ENCODE peak calls at places on chromosome 1, in four cellular contexts. S is left ventricle myocardium inferior, V is caudate nucleus, J is neural progenitor cell. B is an unnamed sample.
A peak's percentile ranks its signal among the peaks of the same experiment; 100 is the strongest.

GRCh38 chr1:85629532-85629920 is 49.0 kb downstream of the CCN1 start:
- DNase-seq in J (no peak), S (no peak), V (no peak), B (no peak)

GRCh38 chr1:161763522-161764098 is 2.5 kb upstream of the ATF6 start:
- DNase-seq in J (peak; percentile 37), V (no peak), S (no peak), B (no peak)

GRCh38 chr1:58981392-58981791 is 197.5 kb upstream of the JUN start:
- DNase-seq in J (no peak), V (no peak), S (no peak), B (no peak)

GRCh38 chr1:60695633-60696032 is 386.7 kb upstream of the NFIA start:
- DNase-seq in S (peak; percentile 36), V (no peak), J (no peak), B (no peak)

GRCh38 chr1:201272838-201273237 is 10.5 kb upstream of the PKP1 start:
- DNase-seq in V (no peak), J (no peak), S (no peak), B (peak; percentile 20)

GRCh38 chr1:53909946-53910345 is 16.0 kb downstream of the DIO1 start:
- DNase-seq in V (no peak), J (no peak), S (no peak), B (no peak)

GRCh38 chr1:11704226-11704619 is 12.7 kb downstream of the DRAXIN start:
- DNase-seq in V (no peak), S (no peak), J (peak; percentile 84), B (no peak)

GRCh38 chr1:94927405-94928175 is 680 bp upstream of the CNN3 start:
- DNase-seq in V (peak; percentile 51), J (peak; percentile 83), S (no peak), B (no peak)

GRCh38 chr1:9473032-9473792 is 66.1 kb upstream of the SLC25A33 start:
- DNase-seq in V (no peak), S (peak; percentile 72), J (no peak), B (peak; percentile 88)

GRCh38 chr1:23140940-23141596 is 27.6 kb downstream of the LUZP1 start:
- DNase-seq in S (no peak), J (no peak), V (no peak), B (no peak)

GRCh38 chr1:184891440-184891839 is 82.9 kb downstream of the NIBAN1 start:
- DNase-seq in J (no peak), V (no peak), S (no peak), B (no peak)

GRCh38 chr1:11721301-11721700 is 14.6 kb upstream of the AGTRAP start:
- DNase-seq in J (no peak), V (no peak), S (no peak), B (no peak)

GRCh38 chr1:214838351-214838750 is 235.4 kb downstream of the CENPF start:
- DNase-seq in J (no peak), V (no peak), S (no peak), B (no peak)

GRCh38 chr1:220157738-220158137 is 63.8 kb downstream of the IARS2 start:
- DNase-seq in V (no peak), S (no peak), J (no peak), B (no peak)

GRCh38 chr1:167555971-167556714 is 2.6 kb upstream of the CREG1 start:
- DNase-seq in J (peak; percentile 79), S (peak; percentile 67), V (peak; percentile 21), B (peak; percentile 84)

GRCh38 chr1:213617133-213617532 is 370.6 kb upstream of the PROX1 start:
- DNase-seq in J (no peak), S (no peak), V (no peak), B (no peak)

GRCh38 chr1:233172201-233172600 is 123.3 kb downstream of the PCNX2 start:
- DNase-seq in J (no peak), V (no peak), S (no peak), B (no peak)

GRCh38 chr1:32984090-32984828 is 19.6 kb upstream of the RNF19B start:
- DNase-seq in V (no peak), J (no peak), S (no peak), B (no peak)

GRCh38 chr1:113982955-113983742 is 3.9 kb downstream of the OLFML3 start:
- DNase-seq in V (no peak), S (no peak), J (no peak), B (no peak)

GRCh38 chr1:176719478-176719877 is 256.5 kb downstream of the PAPPA2 start:
- DNase-seq in J (no peak), V (no peak), S (no peak), B (no peak)

GRCh38 chr1:1956101-1956500 is 37.0 kb upstream of the TMEM52 start:
- DNase-seq in V (no peak), S (no peak), J (no peak), B (peak; percentile 59)

GRCh38 chr1:239394107-239394506 is 7.7 kb downstream of the CHRM3 start:
- DNase-seq in J (no peak), V (no peak), S (no peak), B (no peak)

GRCh38 chr1:89660086-89660946 is 27.4 kb downstream of the LRRC8C start:
- DNase-seq in J (no peak), V (no peak), S (no peak), B (no peak)

GRCh38 chr1:85612704-85613361 is 32.3 kb downstream of the CCN1 start:
- DNase-seq in V (no peak), J (peak; percentile 33), S (no peak), B (no peak)

GRCh38 chr1:218048828-218049227 is 236.3 kb upstream of the RRP15 start:
- DNase-seq in V (no peak), S (no peak), J (no peak), B (no peak)

GRCh38 chr1:40404670-40405462 is 31.3 kb downstream of the SMAP2 start:
- DNase-seq in J (peak; percentile 46), V (no peak), S (no peak), B (no peak)

GRCh38 chr1:108639899-108640560 is 20.9 kb downstream of the HENMT1 start:
- DNase-seq in J (no peak), V (no peak), S (no peak), B (no peak)

GRCh38 chr1:108063703-108064102 is 98.7 kb upstream of the VAV3 start:
- DNase-seq in J (no peak), S (no peak), V (no peak), B (no peak)

GRCh38 chr1:193479187-193479586 is 292.8 kb upstream of the B3GALT2 start:
- DNase-seq in V (no peak), S (no peak), J (no peak), B (no peak)

GRCh38 chr1:33143181-33143580 is 38.7 kb downstream of the TRIM62 start:
- DNase-seq in J (no peak), V (no peak), S (no peak), B (no peak)

GRCh38 chr1:227127891-227128290 is 187.8 kb downstream of the COQ8A start:
- DNase-seq in S (no peak), V (no peak), J (no peak), B (no peak)

GRCh38 chr1:155982106-155982505 is 3.8 kb upstream of the ARHGEF2 start:
- DNase-seq in S (no peak), J (no peak), V (no peak), B (no peak)

GRCh38 chr1:235430991-235431390 is 63.8 kb downstream of the TBCE start:
- DNase-seq in J (no peak), S (no peak), V (no peak), B (no peak)

GRCh38 chr1:59232209-59232608 is 64.7 kb upstream of the FGGY start:
- DNase-seq in S (no peak), V (no peak), J (no peak), B (peak; percentile 61)

GRCh38 chr1:214281030-214281901 is at the start of gene SMYD2:
- DNase-seq in V (peak; percentile 42), J (peak; percentile 78), S (peak; percentile 79), B (peak; percentile 89)

GRCh38 chr1:230102472-230102871 is 35.4 kb downstream of the GALNT2 start:
- DNase-seq in J (no peak), V (no peak), S (no peak), B (no peak)
- H3K27ac ChIP-seq in J (no peak overlapping the region), V (no peak overlapping the region), S (no peak overlapping the region), B (no peak overlapping the region)

DNA sequence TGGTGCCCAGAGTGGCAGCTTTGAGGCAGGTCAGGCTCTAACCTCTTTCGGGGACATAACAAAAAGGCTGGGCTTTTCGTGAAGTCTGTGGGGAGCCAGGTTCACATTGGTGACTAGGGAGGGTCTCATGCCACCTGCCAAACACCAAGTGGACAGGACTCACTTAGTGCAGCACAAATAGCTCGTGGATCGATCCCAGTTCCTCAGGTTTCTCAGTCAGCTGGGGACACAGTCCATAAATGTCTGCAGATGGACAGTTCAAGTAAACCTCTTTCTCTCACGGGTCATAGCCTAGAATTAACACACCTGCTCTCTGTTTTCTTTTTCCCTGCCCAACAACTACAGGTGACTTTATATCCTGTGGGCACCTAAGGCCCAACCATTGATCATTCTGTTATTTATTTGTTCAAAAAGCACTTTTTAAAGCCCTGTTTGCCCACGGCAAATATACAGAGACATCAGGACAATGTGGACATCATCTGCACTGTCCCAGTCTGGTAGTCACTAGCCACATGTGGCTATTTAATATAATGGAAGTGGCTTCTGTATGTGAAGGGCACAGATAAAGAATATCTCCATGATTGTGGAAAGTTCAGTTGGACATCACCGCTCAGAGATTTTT is 53.5 kb downstream of the CAPN2 start:
- DNase-seq in J (no peak), S (no peak), V (no peak), B (no peak)
- H3K27ac ChIP-seq in J (no peak overlapping the region), S (peak overlapping the region; percentile 71), V (peak overlapping the region; percentile 99), B (no peak overlapping the region)

GRCh38 chr1:76425104-76425842 is 350.7 kb downstream of the ST6GALNAC3 start:
- DNase-seq in S (no peak), J (no peak), V (no peak), B (no peak)

GRCh38 chr1:76428027-76428426 is 353.5 kb downstream of the ST6GALNAC3 start:
- DNase-seq in V (no peak), J (no peak), S (no peak), B (no peak)

GRCh38 chr1:76430532-76430931 is 356.0 kb downstream of the ST6GALNAC3 start:
- DNase-seq in V (no peak), S (no peak), J (no peak), B (no peak)

GRCh38 chr1:76426606-76427005 is 352.1 kb downstream of the ST6GALNAC3 start:
- DNase-seq in S (no peak), J (no peak), V (no peak), B (no peak)

DNA sequence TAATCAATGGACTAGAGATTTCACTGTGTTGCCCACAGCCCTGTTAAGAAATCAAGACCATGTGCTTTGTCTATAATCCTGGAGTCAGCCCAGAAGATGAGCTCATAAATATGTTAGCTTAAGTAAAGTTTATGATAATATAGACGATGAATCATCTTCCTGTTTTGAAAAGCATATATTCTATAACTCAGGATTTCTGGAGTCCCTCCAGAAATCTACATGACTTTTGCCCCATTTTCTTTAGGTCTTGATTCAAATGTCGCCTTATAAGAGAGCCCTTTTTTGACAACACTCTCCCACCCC is 351.2 kb downstream of the ST6GALNAC3 start:
- DNase-seq in J (no peak), V (no peak), S (no peak), B (no peak)
- H3K27ac ChIP-seq in J (no peak overlapping the region), V (no peak overlapping the region), S (no peak overlapping the region), B (peak overlapping the region; percentile 40)

GRCh38 chr1:26731233-26731902 is 35.6 kb downstream of the ARID1A start:
- DNase-seq in S (no peak), V (no peak), J (no peak), B (no peak)
- H3K27ac ChIP-seq in S (no peak overlapping the region), V (no peak overlapping the region), J (no peak overlapping the region), B (no peak overlapping the region)

GRCh38 chr1:232134365-232134764 is 495.6 kb downstream of the SIPA1L2 start:
- DNase-seq in V (no peak), S (no peak), J (no peak), B (no peak)
- H3K27ac ChIP-seq in V (no peak overlapping the region), S (no peak overlapping the region), J (no peak overlapping the region), B (no peak overlapping the region)

B was measured in aorta.